ENCODE peak calls at places on chromosomes 7 and 10, in five cellular contexts. K, N, C, F and Q are unnamed samples.

GRCh38 chr7:151087247-151088018 is 1.2 kb downstream of the AGAP3 start:
- DNase-seq in F (no peak), C (peak; percentile 79), K (no peak), N (peak; percentile 81), Q (peak; percentile 45)

GRCh38 chr7:27117687-27118491 is 12.7 kb downstream of the HOXA4 start:
- DNase-seq in N (no peak), F (no peak), C (no peak), K (peak; percentile 75), Q (no peak)

GRCh38 chr7:12951397-12951801 is 264.0 kb downstream of the ARL4A start:
- DNase-seq in F (no peak), N (no peak), K (no peak), C (peak; percentile 57), Q (no peak)

GRCh38 chr7:10571759-10572158 is 401.9 kb upstream of the PHF14 start:
- DNase-seq in K (no peak), F (no peak), N (no peak), C (no peak), Q (no peak)

GRCh38 chr7:149742075-149742701 is 31.2 kb downstream of the ZNF467 start:
- DNase-seq in N (no peak), K (peak; percentile 94), C (peak; percentile 89), F (no peak), Q (peak; percentile 46)

GRCh38 chr7:99831595-99831994 is 3.8 kb downstream of the CYP3A43 start:
- DNase-seq in K (no peak), F (no peak), N (no peak), C (peak; percentile 50), Q (no peak)

GRCh38 chr10:17203416-17203815 is 1.9 kb upstream of the TRDMT1 start:
- DNase-seq in K (no peak), C (peak; percentile 75), N (no peak), F (no peak), Q (no peak)

GRCh38 chr10:30270247-30270646 is 78.8 kb downstream of the MTPAP start:
- DNase-seq in N (no peak), C (no peak), K (no peak), F (no peak), Q (no peak)

GRCh38 chr10:102644066-102644645 is at the start of gene TRIM8:
- DNase-seq in K (peak; percentile 67), N (no peak), C (peak; percentile 62), F (no peak), Q (no peak)

GRCh38 chr10:17836917-17837316 is 27.8 kb downstream of the MRC1 start:
- DNase-seq in N (no peak), C (peak; percentile 45), K (peak; percentile 50), F (no peak), Q (peak; percentile 15)

GRCh38 chr7:121266307-121266894 is 62.4 kb upstream of the WNT16 start:
- DNase-seq in K (no peak), N (no peak), F (no peak), C (no peak), Q (no peak)

GRCh38 chr7:13910805-13911551 is 78.5 kb downstream of the ETV1 start:
- DNase-seq in K (no peak), F (no peak), C (no peak), N (no peak), Q (no peak)

GRCh38 chr7:75879771-75880184 is 944 bp downstream of the RHBDD2 start:
- DNase-seq in N (no peak), F (no peak), C (peak; percentile 39), K (peak; percentile 47), Q (no peak)

GRCh38 chr7:143283344-143283743 is 1.4 kb upstream of the TMEM139 start:
- DNase-seq in K (peak; percentile 54), C (no peak), N (no peak), F (no peak), Q (no peak)
- H3K4me1 ChIP-seq in K (peaks cover 31% of the 10 kb centered on the region), C (peaks cover 15% of the 10 kb centered on the region), N (peaks cover 31% of the 10 kb centered on the region), F (peaks cover 7% of the 10 kb centered on the region), Q (no peaks in the 10 kb centered on the region)

GRCh38 chr7:44977304-44977858 is 1.4 kb downstream of the MYO1G start:
- DNase-seq in F (no peak), N (peak; percentile 60), K (no peak), C (no peak), Q (no peak)
- TF ChIP-seq POLR2AphosphoS5 in F (peak; percentile 68), N (no peak), K (no peak), C (no peak), Q (no peak)

GRCh38 chr7:30322656-30323355 is 38.4 kb downstream of the ZNRF2 start:
- DNase-seq in F (peak; percentile 45), C (peak; percentile 32), N (no peak), K (no peak), Q (no peak)

GRCh38 chr7:30315589-30315988 is 31.2 kb downstream of the ZNRF2 start:
- DNase-seq in N (no peak), F (no peak), C (no peak), K (no peak), Q (no peak)

GRCh38 chr7:30320392-30320791 is 36.0 kb downstream of the ZNRF2 start:
- DNase-seq in K (no peak), C (no peak), F (no peak), N (no peak), Q (no peak)

GRCh38 chr7:30321992-30322637 is 37.7 kb downstream of the ZNRF2 start:
- DNase-seq in F (peak; percentile 74), C (peak; percentile 32), N (no peak), K (no peak), Q (peak; percentile 16)

DNA sequence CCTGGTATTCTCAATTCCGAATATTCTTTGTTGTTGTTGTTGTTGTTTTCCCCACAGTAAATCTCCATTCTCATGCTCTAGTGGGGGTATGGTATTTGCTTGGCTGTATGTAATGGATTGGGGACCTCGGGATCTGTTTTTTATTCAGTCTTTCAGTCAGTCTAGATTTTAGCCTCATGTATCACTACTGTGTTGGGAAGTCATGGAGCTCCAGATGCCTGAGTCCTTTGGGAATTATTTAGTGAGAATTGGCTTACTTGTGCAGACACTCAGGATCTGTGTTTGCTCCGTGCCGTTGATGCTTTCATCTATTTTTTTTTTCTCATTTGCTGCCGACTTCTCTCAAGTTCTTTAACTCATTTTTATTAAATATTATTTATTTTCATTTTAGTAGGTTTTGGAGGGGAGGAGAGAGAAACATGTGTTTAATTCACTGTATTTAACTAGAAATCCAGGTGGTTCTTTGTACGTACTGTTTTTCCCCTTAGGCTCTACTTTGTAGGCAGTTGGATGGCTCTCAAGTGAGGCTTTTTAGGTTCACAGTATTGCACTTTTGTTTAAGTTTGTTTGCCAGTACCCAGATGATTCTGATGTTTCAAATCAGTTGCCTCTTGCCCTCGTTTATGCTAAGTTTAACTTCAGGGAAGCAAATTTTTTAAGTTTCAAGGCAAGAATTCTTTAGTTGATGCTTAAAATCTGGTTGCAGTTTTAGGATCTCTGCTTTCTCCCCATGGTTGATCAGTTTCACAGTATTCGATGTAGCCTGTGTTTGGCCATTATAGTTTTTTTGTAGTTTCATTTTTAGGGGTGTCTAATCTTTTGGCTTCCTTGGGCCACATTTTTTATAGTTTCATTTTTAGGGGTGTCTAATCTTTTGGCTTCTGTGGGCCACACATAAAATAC is 36.9 kb downstream of the ZNRF2 start:
- DNase-seq in K (peak; percentile 48), F (peak; percentile 31), N (no peak), C (no peak), Q (no peak)
- H3K4me1 ChIP-seq in K (peaks cover 76% of the 10 kb centered on the region), F (peaks cover 18% of the 10 kb centered on the region), N (peaks cover 47% of the 10 kb centered on the region), C (no peaks in the 10 kb centered on the region), Q (peaks cover 4% of the 10 kb centered on the region)

GRCh38 chr10:44878704-44879530 is 32.2 kb upstream of the TMEM72 start:
- DNase-seq in N (peak; percentile 90), C (peak; percentile 51), F (no peak), K (peak; percentile 93), Q (peak; percentile 80)
- TF ChIP-seq POLR2AphosphoS5 in N (no peak), C (no peak), F (no peak), K (peak; percentile 71), Q (peak; percentile 84)

GRCh38 chr10:24467094-24467493 is 256.6 kb downstream of the ARHGAP21 start:
- DNase-seq in C (no peak), F (no peak), N (no peak), K (no peak), Q (no peak)

GRCh38 chr10:24463683-24464426 is 254.9 kb downstream of the KIAA1217 start:
- DNase-seq in F (no peak), K (no peak), C (no peak), N (no peak), Q (peak; percentile 61)

GRCh38 chr10:24465899-24466615 is 257.1 kb downstream of the KIAA1217 start:
- DNase-seq in N (no peak), F (peak; percentile 45), K (no peak), C (peak; percentile 8), Q (peak; percentile 81)

GRCh38 chr10:24466616-24466949 is 257.1 kb downstream of the ARHGAP21 start:
- DNase-seq in F (no peak), C (no peak), K (no peak), N (no peak), Q (no peak)

DNA sequence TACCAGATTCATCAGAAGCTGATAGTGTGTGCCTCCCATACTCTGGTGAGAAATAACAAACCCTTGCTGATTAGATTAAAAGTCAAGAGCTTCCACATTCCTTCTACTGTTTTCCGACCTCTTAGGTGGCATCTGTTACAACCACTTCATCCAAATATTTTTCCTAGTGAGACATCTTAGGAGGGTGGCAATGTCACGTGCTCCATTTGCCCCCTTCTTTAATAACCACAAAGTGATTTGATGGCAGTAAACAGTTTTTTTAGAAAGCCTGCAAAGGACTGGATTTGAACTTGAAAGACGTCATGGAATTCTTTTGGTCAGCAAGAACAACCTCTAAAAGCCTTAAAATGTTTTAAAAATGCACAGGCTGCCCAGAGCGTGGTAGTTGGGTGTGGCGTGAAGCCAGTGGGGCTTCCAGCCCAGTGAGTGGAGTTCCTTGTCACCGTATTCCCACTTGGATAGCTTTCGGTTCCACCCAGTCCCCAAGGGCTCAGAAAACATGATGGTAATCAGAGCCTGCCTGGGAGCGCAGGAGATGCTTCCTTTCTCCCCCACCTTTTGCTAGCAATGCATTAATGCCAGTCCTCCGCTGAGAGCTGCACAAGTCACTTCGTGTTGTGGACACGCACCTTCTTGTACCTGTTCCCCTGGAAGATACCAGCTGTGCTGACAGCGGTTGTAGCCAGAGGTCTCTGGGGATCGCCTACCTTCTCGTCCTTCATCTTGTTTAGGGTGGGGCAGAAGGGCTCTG is 256.4 kb downstream of the KIAA1217 start:
- DNase-seq in C (no peak), K (no peak), N (no peak), F (no peak), Q (peak; percentile 70)
- H3K4me1 ChIP-seq in C (no peaks in the 10 kb centered on the region), K (peaks cover 5% of the 10 kb centered on the region), N (peaks cover 42% of the 10 kb centered on the region), F (peaks cover 15% of the 10 kb centered on the region), Q (peaks cover 2% of the 10 kb centered on the region)